ENCODE peak calls at places on chromosomes 3 and 15, in eight cellular contexts. E, Z, T, L, K, X, W and J are unnamed samples.

GRCh38 chr15:78104566-78105500 is 12.5 kb downstream of the SH2D7 start:
- DNase-seq in E (no peak), T (no peak), W (no peak), K (no peak), X (no peak), Z (no peak), L (no peak), J (no peak)

GRCh38 chr3:167493240-167493639 is 19.4 kb upstream of the SERPINI2 start:
- DNase-seq in X (no peak), L (no peak), Z (peak), T (peak), E (no peak), K (no peak), W (no peak), J (no peak)

GRCh38 chr3:194584435-194584776 is 48.8 kb downstream of the TMEM44 start:
- DNase-seq in X (no peak), E (no peak), W (no peak), Z (no peak), T (peak), K (no peak), L (no peak), J (no peak)

GRCh38 chr3:154886437-154886836 is 193.7 kb upstream of the MME start:
- DNase-seq in L (no peak), X (peak), E (peak), T (peak), Z (no peak), W (no peak), K (peak), J (no peak)

GRCh38 chr3:169658311-169658931 is 5.1 kb downstream of the MECOM start:
- DNase-seq in W (peak), Z (peak), K (no peak), E (peak), T (no peak), X (no peak), L (peak), J (no peak)

GRCh38 chr3:145716519-145716918 is 444.5 kb downstream of the PLOD2 start:
- DNase-seq in W (no peak), T (peak), K (no peak), X (no peak), L (no peak), Z (no peak), E (peak), J (no peak)

GRCh38 chr3:188507244-188507720 is 353.3 kb downstream of the LPP start:
- DNase-seq in W (peak), L (no peak), K (peak), X (no peak), Z (no peak), E (peak), T (peak), J (no peak)

GRCh38 chr15:52652984-52653383 is 26.2 kb downstream of the ATOSA start:
- DNase-seq in K (peak), W (peak), Z (no peak), T (peak), E (peak), X (no peak), L (no peak), J (no peak)

GRCh38 chr3:160291290-160291908 is 66.2 kb downstream of the C3orf80 start:
- DNase-seq in K (no peak), W (peak), X (no peak), Z (peak), L (no peak), E (no peak), T (no peak), J (no peak)

GRCh38 chr15:78177447-78177873 is 28.3 kb downstream of the IDH3A start:
- DNase-seq in K (peak), X (peak), E (peak), L (peak), Z (peak), T (peak), W (peak), J (peak)

GRCh38 chr3:127408022-127408683 is 120.3 kb upstream of the PRR20G start:
- DNase-seq in E (no peak), W (no peak), K (no peak), L (no peak), Z (no peak), T (no peak), X (no peak), J (no peak)

GRCh38 chr3:159187232-159187631 is 385.4 kb downstream of the MFSD1 start:
- DNase-seq in Z (no peak), K (no peak), T (no peak), L (no peak), X (no peak), E (peak), W (no peak), J (no peak)

GRCh38 chr3:188396251-188396650 is 242.3 kb downstream of the LPP start:
- DNase-seq in Z (no peak), W (no peak), L (no peak), T (no peak), K (no peak), X (no peak), E (no peak), J (no peak)

GRCh38 chr3:158456114-158456513 is 114.9 kb upstream of the MLF1 start:
- DNase-seq in E (no peak), T (no peak), W (no peak), Z (no peak), K (no peak), L (no peak), X (no peak), J (no peak)

GRCh38 chr3:58463181-58463941 is 28.5 kb upstream of the KCTD6 start:
- DNase-seq in T (peak), E (peak), Z (peak), X (peak), K (peak), L (peak), W (peak), J (peak)

GRCh38 chr3:58683001-58683845 is 16.6 kb upstream of the FAM3D start:
- DNase-seq in X (peak), W (no peak), Z (peak), K (peak), L (peak), T (peak), E (peak), J (no peak)

GRCh38 chr15:61584410-61584809 is 355.3 kb upstream of the RORA start:
- DNase-seq in W (peak), K (no peak), L (no peak), Z (no peak), T (peak), X (no peak), E (no peak), J (no peak)

GRCh38 chr15:70385052-70385451 is 287.3 kb upstream of the TLE3 start:
- DNase-seq in T (no peak), Z (no peak), X (no peak), K (no peak), W (no peak), L (no peak), E (no peak), J (no peak)

GRCh38 chr3:155233213-155233612 is 60.3 kb downstream of the STRIT1 start:
- DNase-seq in Z (peak), L (no peak), K (peak), T (peak), X (peak), W (peak), E (peak), J (no peak)

GRCh38 chr3:42442640-42443039 is 32.2 kb upstream of the LYZL4 start:
- DNase-seq in W (no peak), L (no peak), K (no peak), E (no peak), Z (no peak), T (no peak), X (no peak), J (no peak)